ENCODE peak calls at places on chromosome 2, in ten cellular contexts. N is psoas muscle, U is fibroblast of lung, F is IMR-90, W is prostate gland, Z is cardiac muscle cell, B is A549, S is left lung, A is PC-3, Q is pancreas. E is an unnamed sample. For H3K4me1, the result is how much of the 10 kb centered on the place peaks cover.

GRCh38 chr2:187424156-187424555 is 23.9 kb downstream of the CALCRL start:
- DNase-seq in B (peak), W (no peak), A (peak), S (no peak), U (peak), F (no peak), Q (no peak), Z (no peak), N (no peak), E (no peak)

GRCh38 chr2:134252092-134252775 is 1.6 kb upstream of the MGAT5 start:
- DNase-seq in N (no peak), F (peak), W (no peak), S (no peak), A (no peak), U (peak), Q (no peak), Z (no peak), B (no peak), E (no peak)

GRCh38 chr2:196274387-196274809 is 103.0 kb upstream of the STK17B start:
- DNase-seq in N (no peak), S (no peak), F (peak), U (peak), Z (peak), W (peak), A (peak), Q (no peak), B (no peak), E (no peak)

GRCh38 chr2:200321780-200322534 is 15.5 kb downstream of the SPATS2L start:
- DNase-seq in F (no peak), S (no peak), Q (no peak), Z (no peak), A (no peak), B (no peak), N (no peak), U (no peak), W (no peak), E (no peak)

GRCh38 chr2:100976634-100977391 is 25.3 kb upstream of the RPL31 start:
- DNase-seq in Q (no peak), Z (no peak), B (no peak), S (no peak), N (no peak), A (no peak), W (no peak), F (peak), U (peak), E (no peak)

GRCh38 chr2:3520591-3520990 is 1.3 kb upstream of the ADI1 start:
- DNase-seq in Z (no peak), N (no peak), U (no peak), F (no peak), B (no peak), A (no peak), W (no peak), S (no peak), Q (no peak), E (no peak)

GRCh38 chr2:3656762-3657691 is 973 bp upstream of the ALLC start:
- DNase-seq in N (no peak), A (no peak), W (no peak), F (peak), Z (peak), B (no peak), Q (no peak), S (no peak), U (peak), E (peak)

GRCh38 chr2:204825681-204826080 is 280.4 kb downstream of the PARD3B start:
- DNase-seq in F (no peak), U (no peak), Z (no peak), W (no peak), B (no peak), Q (no peak), N (no peak), A (no peak), S (no peak), E (no peak)

GRCh38 chr2:133421516-133422324 is 146.5 kb downstream of the NCKAP5 start:
- DNase-seq in U (peak), B (peak), N (no peak), Q (peak), W (no peak), A (no peak), S (no peak), F (peak), Z (peak), E (no peak)

GRCh38 chr2:149536649-149537048 is 50.9 kb downstream of the MMADHC start:
- DNase-seq in B (no peak), N (no peak), Q (no peak), A (no peak), F (no peak), U (no peak), Z (no peak), S (no peak), W (no peak), E (no peak)

GRCh38 chr2:142140434-142140845 is 9.6 kb upstream of the LRP1B start:
- DNase-seq in F (peak), S (no peak), A (peak), Z (peak), W (no peak), N (no peak), Q (no peak), U (no peak), B (peak), E (no peak)

GRCh38 chr2:233817305-233817980 is 36.9 kb downstream of the HJURP start:
- DNase-seq in U (peak), W (no peak), S (no peak), A (no peak), B (no peak), N (no peak), F (peak), Z (peak), Q (peak), E (no peak)

GRCh38 chr2:230134496-230135073 is 65.9 kb upstream of the SLC16A14 start:
- DNase-seq in Q (no peak), S (no peak), F (peak), Z (peak), A (peak), W (no peak), B (peak), U (peak), N (no peak), E (no peak)
- H3K27ac ChIP-seq in Q (no peak), S (no peak), F (no peak), Z (no peak), A (peak), W (no peak), B (no peak), U (no peak), N (peak), E (no peak)

GRCh38 chr2:42965196-42965595 is 172.8 kb upstream of the HAAO start:
- DNase-seq in S (no peak), U (peak), F (no peak), B (no peak), Q (no peak), A (no peak), W (no peak), N (no peak), Z (peak), E (no peak)
- H3K4me1 ChIP-seq in S (under half), U (under half), F (under half), B (under half), Q (under half), A (under half), W (under half), N (under half), Z (under half), E (under half)

DNA sequence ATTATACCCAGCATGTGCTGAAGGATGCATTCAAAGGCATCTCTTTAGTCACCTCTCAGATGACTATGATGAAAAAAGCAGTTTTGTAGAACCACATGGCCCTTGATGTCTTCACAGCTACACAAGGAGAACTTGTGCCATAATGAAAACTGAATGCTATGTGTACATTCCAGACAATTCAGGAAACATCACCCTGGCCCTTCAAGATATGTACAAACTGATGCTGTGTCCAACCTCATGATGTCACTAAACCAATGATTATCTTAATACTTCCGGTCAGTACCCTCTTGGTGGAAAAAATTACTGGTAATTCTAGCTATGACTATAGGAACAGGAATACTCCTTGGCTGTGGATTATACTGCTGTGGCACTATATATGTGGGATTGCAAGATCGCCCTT is 20.0 kb downstream of the DUSP11 start:
- DNase-seq in S (no peak), B (no peak), Z (peak), F (peak), N (no peak), A (no peak), Q (no peak), W (no peak), U (peak), E (no peak)
- TF ChIP-seq CTCF in S (no peak), B (no peak), Z (no peak), F (no peak), N (no peak), A (no peak), Q (no peak), W (no peak), U (no peak), E (no peak)

GRCh38 chr2:226791056-226791486 is 8.5 kb downstream of the IRS1 start:
- DNase-seq in Z (peak), B (no peak), F (peak), A (no peak), N (no peak), S (peak), Q (no peak), W (peak), U (peak), E (peak)

GRCh38 chr2:226788881-226789485 is 10.6 kb downstream of the IRS1 start:
- DNase-seq in N (no peak), Q (no peak), B (no peak), W (no peak), S (no peak), F (peak), Z (no peak), U (no peak), A (no peak), E (no peak)

GRCh38 chr2:226790006-226790405 is 9.6 kb downstream of the IRS1 start:
- DNase-seq in S (no peak), Z (no peak), N (no peak), A (no peak), F (no peak), U (no peak), B (no peak), Q (no peak), W (no peak), E (no peak)

GRCh38 chr2:226791487-226792081 is 8.0 kb downstream of the IRS1 start:
- DNase-seq in Z (peak), N (peak), U (peak), W (peak), Q (peak), S (peak), F (peak), A (peak), B (peak), E (peak)

DNA sequence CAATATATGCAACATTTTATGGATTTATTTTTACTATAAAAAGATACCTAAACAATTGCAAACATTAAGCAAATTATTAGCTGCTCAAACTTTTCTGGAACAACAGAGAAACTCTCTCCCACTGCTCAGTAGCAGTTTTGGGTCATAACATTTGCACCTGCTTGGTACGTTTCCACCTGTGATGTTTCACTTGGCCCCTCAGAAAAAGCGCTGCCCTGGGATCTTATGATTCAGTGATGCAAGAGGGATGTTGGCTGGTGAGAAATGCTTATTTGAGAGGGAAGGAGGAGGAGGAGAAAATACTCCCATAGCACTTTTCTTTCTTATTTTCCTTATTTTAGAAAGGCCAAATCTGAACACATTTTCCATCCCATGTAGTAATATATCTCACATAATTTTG is 9.2 kb downstream of the IRS1 start:
- DNase-seq in S (no peak), W (no peak), Z (no peak), N (no peak), Q (no peak), U (no peak), A (no peak), F (peak), B (no peak), E (no peak)
- H3K27ac ChIP-seq in S (peak), W (peak), Z (peak), N (peak), Q (peak), U (peak), A (peak), F (peak), B (peak), E (peak)

E was measured in ovary.